ENCODE peak calls at places on chromosomes 3 and 15, in six cellular contexts. E is A549, O is NB4, P is GM12878, T is K562, Q is HepG2. M is an unnamed sample.

GRCh38 chr3:37892917-37893595 is 31.4 kb downstream of the CTDSPL start:
- DNase-seq in O (no peak), E (no peak), Q (peak), T (no peak), P (no peak), M (peak)

GRCh38 chr3:117539729-117540128 is 830.1 kb downstream of the TUSC7 start:
- DNase-seq in Q (no peak), T (no peak), O (no peak), E (no peak), P (no peak), M (no peak)

GRCh38 chr3:40810813-40811212 is 286.1 kb downstream of the ZNF621 start:
- DNase-seq in Q (no peak), O (no peak), E (no peak), T (no peak), P (no peak), M (no peak)

GRCh38 chr3:66406186-66406585 is 94.6 kb downstream of the LRIG1 start:
- DNase-seq in T (no peak), Q (no peak), P (no peak), O (no peak), E (no peak), M (no peak)

GRCh38 chr15:29936353-29937049 is 114.2 kb upstream of the TJP1 start:
- DNase-seq in P (no peak), T (no peak), E (no peak), O (no peak), Q (no peak), M (no peak)

GRCh38 chr15:92636950-92637481 is 18.6 kb downstream of the FAM174B start:
- DNase-seq in E (no peak), O (no peak), Q (no peak), T (no peak), P (no peak), M (no peak)

GRCh38 chr3:158709666-158710083 is 22.6 kb downstream of the RARRES1 start:
- DNase-seq in O (peak), P (no peak), E (no peak), Q (no peak), T (peak), M (peak)

GRCh38 chr3:169354774-169355501 is 308.6 kb downstream of the MECOM start:
- DNase-seq in P (no peak), O (no peak), Q (no peak), T (no peak), E (no peak), M (peak)

GRCh38 chr3:41933154-41933676 is 28.7 kb downstream of the ULK4 start:
- DNase-seq in Q (no peak), T (no peak), O (no peak), P (no peak), E (no peak), M (peak)

GRCh38 chr3:151903501-151903991 is 30.1 kb downstream of the SUCNR1 start:
- DNase-seq in T (no peak), P (no peak), O (peak), Q (no peak), E (no peak), M (peak)

GRCh38 chr3:69560818-69561217 is 174.9 kb upstream of the FRMD4B start:
- DNase-seq in Q (no peak), T (no peak), P (no peak), E (no peak), O (no peak), M (no peak)

GRCh38 chr15:99016680-99017321 is 9.2 kb upstream of the PGPEP1L start:
- DNase-seq in P (no peak), E (peak), Q (no peak), O (peak), T (no peak), M (no peak)

GRCh38 chr3:191768421-191768820 is 307.5 kb downstream of the PYDC2 start:
- DNase-seq in T (no peak), Q (no peak), E (no peak), O (no peak), P (no peak), M (no peak)

GRCh38 chr3:171811059-171811912 is 1.0 kb upstream of the PLD1 start:
- DNase-seq in T (peak), O (peak), Q (peak), E (peak), P (no peak), M (peak)

GRCh38 chr3:123283074-123283473 is 81.3 kb downstream of the SEC22A start:
- DNase-seq in P (no peak), Q (no peak), O (no peak), E (no peak), T (no peak), M (no peak)

GRCh38 chr3:50010959-50011358 is 71.0 kb downstream of the RBM6 start:
- DNase-seq in E (no peak), O (no peak), Q (no peak), T (peak), P (no peak), M (no peak)

GRCh38 chr15:33988384-33988783 is 20.1 kb downstream of the CHRM5 start:
- DNase-seq in E (no peak), T (no peak), P (no peak), O (peak), Q (peak), M (peak)

GRCh38 chr15:90030376-90030775 is 29.3 kb downstream of the ZNF710 start:
- DNase-seq in P (no peak), Q (no peak), O (peak), T (no peak), E (no peak), M (no peak)

GRCh38 chr15:74036271-74037170 is 42.0 kb downstream of the PML start:
- DNase-seq in P (no peak), O (peak), E (peak), Q (peak), T (peak), M (peak)

GRCh38 chr15:39582286-39582976 is 1.6 kb downstream of the THBS1 start:
- DNase-seq in Q (no peak), P (no peak), O (no peak), T (no peak), E (no peak), M (peak)

GRCh38 chr3:53255360-53255774 is 455 bp downstream of the TKT start:
- DNase-seq in T (no peak), Q (no peak), E (no peak), O (no peak), P (no peak), M (peak)

GRCh38 chr15:64878708-64879107 is 33.0 kb upstream of the ANKDD1A start:
- DNase-seq in T (no peak), P (no peak), E (no peak), Q (no peak), O (no peak), M (peak)

GRCh38 chr3:12239301-12239700 is 49.6 kb upstream of the PPARG start:
- DNase-seq in T (no peak), E (no peak), O (no peak), Q (no peak), P (no peak), M (no peak)

GRCh38 chr3:73512095-73512494 is 112.6 kb downstream of the PDZRN3 start:
- DNase-seq in E (no peak), T (no peak), O (no peak), P (no peak), Q (no peak), M (peak)

GRCh38 chr3:195071916-195072820 is 198.8 kb downstream of the XXYLT1 start:
- DNase-seq in T (no peak), Q (no peak), P (no peak), O (no peak), E (no peak), M (no peak)

GRCh38 chr3:44252332-44252731 is 10.6 kb downstream of the TOPAZ1 start:
- DNase-seq in Q (no peak), T (no peak), E (no peak), P (no peak), O (no peak), M (peak)

GRCh38 chr3:126621171-126621570 is 33.8 kb downstream of the TXNRD3 start:
- DNase-seq in P (no peak), O (no peak), Q (no peak), T (no peak), E (no peak), M (no peak)

GRCh38 chr3:176430244-176430893 is 766.9 kb downstream of the TBL1XR1 start:
- DNase-seq in T (peak), P (no peak), E (peak), O (peak), Q (peak), M (peak)

GRCh38 chr15:26095710-26096330 is 232.7 kb upstream of the ATP10A start:
- DNase-seq in Q (no peak), O (no peak), E (no peak), P (no peak), T (peak), M (no peak)

GRCh38 chr15:63793046-63793483 is 40.7 kb downstream of the HERC1 start:
- DNase-seq in O (no peak), Q (no peak), E (no peak), P (no peak), T (no peak), M (no peak)

GRCh38 chr15:74543043-74543422 is 2.0 kb downstream of the ARID3B start:
- DNase-seq in Q (no peak), P (no peak), O (no peak), E (no peak), T (no peak), M (no peak)

GRCh38 chr3:58366699-58367098 is 34.0 kb downstream of the PXK start:
- DNase-seq in T (no peak), E (no peak), Q (no peak), O (no peak), P (no peak), M (no peak)

GRCh38 chr3:115549111-115549510 is 74.2 kb upstream of the GAP43 start:
- DNase-seq in P (no peak), T (no peak), E (no peak), O (no peak), Q (no peak), M (no peak)

GRCh38 chr15:76199106-76200082 is 111.9 kb downstream of the ETFA start:
- DNase-seq in P (no peak), Q (no peak), T (peak), O (no peak), E (no peak), M (no peak)

GRCh38 chr3:43236008-43236407 is 50.3 kb upstream of the SNRK start:
- DNase-seq in O (no peak), Q (no peak), T (no peak), P (no peak), E (no peak), M (no peak)

GRCh38 chr3:177827517-177828249 is 630.4 kb upstream of the TBL1XR1 start:
- DNase-seq in O (no peak), T (no peak), E (peak), Q (peak), P (no peak), M (peak)

GRCh38 chr3:196193037-196193737 is 18.0 kb downstream of the ZDHHC19 start:
- DNase-seq in E (no peak), O (peak), P (no peak), Q (no peak), T (peak), M (no peak)

GRCh38 chr3:133472242-133472641 is 72.4 kb downstream of the BFSP2 start:
- DNase-seq in T (no peak), Q (no peak), E (no peak), P (no peak), O (no peak), M (no peak)

GRCh38 chr3:131083190-131083863 is 56.6 kb downstream of the NEK11 start:
- DNase-seq in E (no peak), O (no peak), P (no peak), Q (no peak), T (no peak), M (no peak)

GRCh38 chr3:174477491-174477890 is 381.6 kb upstream of the NAALADL2 start:
- DNase-seq in T (no peak), Q (no peak), E (no peak), P (no peak), O (no peak), M (no peak)
- TF ChIP-seq MYC in T (no peak), Q (no peak), E (no peak), P (no peak), O (no peak), M (no peak)

GRCh38 chr15:42921049-42921731 is 612 bp upstream of the TTBK2 start:
- DNase-seq in E (no peak), Q (no peak), P (no peak), O (no peak), T (no peak), M (peak)

GRCh38 chr15:42920281-42921048 is at the start of gene TTBK2:
- DNase-seq in E (peak), Q (peak), T (peak), O (peak), P (peak), M (peak)

GRCh38 chr15:42919308-42919707 is 1.3 kb downstream of the TTBK2 start:
- DNase-seq in E (no peak), P (no peak), O (no peak), Q (no peak), T (no peak), M (no peak)

GRCh38 chr15:42918047-42918446 is 2.5 kb downstream of the TTBK2 start:
- DNase-seq in P (no peak), E (no peak), O (no peak), Q (no peak), T (peak), M (no peak)

GRCh38 chr15:42919794-42920280 is 741 bp downstream of the TTBK2 start:
- DNase-seq in P (no peak), Q (peak), E (no peak), O (peak), T (peak), M (peak)
- TF ChIP-seq MYC in P (no peak), Q (no peak), E (no peak), O (no peak), T (no peak), M (no peak)

DNA sequence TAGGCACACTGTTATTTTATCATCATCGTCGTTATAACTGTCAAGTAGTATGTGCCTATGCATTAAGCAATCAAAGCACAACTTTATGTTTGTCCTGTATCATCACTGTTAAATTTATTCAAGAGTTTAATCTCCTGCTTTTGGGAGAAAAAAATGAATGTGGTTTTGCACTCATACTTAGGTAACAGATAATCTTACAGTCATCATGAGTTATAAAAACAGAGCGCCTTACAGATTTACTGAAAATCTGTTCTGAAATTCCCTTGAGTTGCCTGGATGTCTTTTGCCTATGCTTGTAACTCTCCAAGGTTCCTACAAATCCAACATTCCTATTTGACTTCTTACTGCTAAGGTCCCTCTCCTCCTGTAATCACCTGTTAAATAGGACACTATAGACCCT is 307.3 kb downstream of the ZIC4 start:
- DNase-seq in E (no peak), T (no peak), O (no peak), P (no peak), Q (no peak), M (no peak)
- TF ChIP-seq MYC in E (no peak), T (no peak), O (no peak), P (no peak), Q (no peak), M (no peak)

GRCh38 chr3:16127257-16127656 is 47.2 kb upstream of the GALNT15 start:
- DNase-seq in E (no peak), T (no peak), Q (no peak), O (no peak), P (no peak), M (no peak)
- TF ChIP-seq MYC in E (no peak), T (no peak), Q (no peak), O (no peak), P (no peak), M (no peak)

GRCh38 chr3:30970183-30970582 is 75.7 kb upstream of the GADL1 start:
- DNase-seq in P (no peak), E (no peak), O (peak), T (no peak), Q (peak), M (peak)
- TF ChIP-seq MYC in P (no peak), E (no peak), O (no peak), T (no peak), Q (no peak), M (no peak)

GRCh38 chr3:10703875-10704274 is 112.2 kb upstream of the SLC6A11 start:
- DNase-seq in O (peak), P (no peak), E (no peak), T (peak), Q (no peak), M (no peak)
- TF ChIP-seq MYC in O (no peak), P (no peak), E (no peak), T (no peak), Q (no peak), M (no peak)

GRCh38 chr3:5314897-5315296 is 127.4 kb downstream of the EDEM1 start:
- DNase-seq in Q (no peak), P (no peak), T (no peak), O (no peak), E (no peak), M (no peak)
- TF ChIP-seq MYC in Q (no peak), P (no peak), T (no peak), O (no peak), E (no peak), M (no peak)

GRCh38 chr15:66946578-66947164 is 118.7 kb upstream of the SMAD3 start:
- DNase-seq in E (peak), Q (peak), T (peak), P (peak), O (peak), M (peak)

GRCh38 chr15:66944121-66944520 is 121.3 kb upstream of the SMAD3 start:
- DNase-seq in Q (no peak), T (no peak), O (no peak), P (no peak), E (no peak), M (no peak)

GRCh38 chr15:66943456-66944095 is 121.8 kb upstream of the SMAD3 start:
- DNase-seq in T (peak), P (no peak), Q (peak), E (no peak), O (no peak), M (no peak)

GRCh38 chr15:66945842-66946241 is 119.6 kb upstream of the SMAD3 start:
- DNase-seq in E (no peak), T (no peak), Q (no peak), P (no peak), O (no peak), M (no peak)

DNA sequence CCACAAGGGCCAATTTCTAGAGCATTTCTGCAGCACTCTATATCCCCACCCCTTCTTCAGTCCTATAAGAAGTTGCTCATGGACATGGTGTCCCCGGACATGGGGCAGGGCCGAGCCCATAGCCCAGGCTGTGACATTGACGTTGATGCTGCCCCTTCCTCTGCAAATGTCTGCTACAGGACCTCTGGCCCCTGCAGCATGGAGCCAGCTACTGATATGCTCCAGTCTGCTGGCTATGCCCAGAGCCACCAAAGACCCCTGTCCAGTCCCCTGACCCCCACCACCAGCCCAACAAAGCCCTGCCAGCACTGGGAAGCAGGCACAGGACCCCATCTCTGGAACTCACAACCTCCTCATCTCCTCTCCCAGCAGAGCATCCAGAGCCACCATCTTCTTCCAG is 120.1 kb upstream of the SMAD3 start:
- DNase-seq in Q (no peak), T (no peak), P (no peak), E (no peak), O (no peak), M (no peak)
- TF ChIP-seq MYC in Q (no peak), T (no peak), P (no peak), E (no peak), O (no peak), M (no peak)

M was measured in endothelial cell of umbilical vein.